ENCODE peak calls at places on chromosomes 16 and 17, in five cellular contexts. One of them, this sample, is unnamed.

GRCh38 chr17:50203589-50204345 is 2.3 kb upstream of the COL1A1 start:
- DNase-seq in iris pigment epithelial cell: peak
- DNase-seq in RWPE1: no peak
- DNase-seq in substantia nigra: no peak
- DNase-seq in GDM1: no peak
- DNase-seq in this sample: peak

GRCh38 chr16:11085025-11085485 is 140.7 kb downstream of the CLEC16A start:
- DNase-seq in iris pigment epithelial cell: no peak
- DNase-seq in RWPE1: no peak
- DNase-seq in substantia nigra: no peak
- DNase-seq in GDM1: no peak
- DNase-seq in this sample: peak

GRCh38 chr16:28623172-28623711 is 13.4 kb upstream of the SULT1A1 start:
- DNase-seq in iris pigment epithelial cell: no peak
- DNase-seq in RWPE1: peak
- DNase-seq in substantia nigra: no peak
- DNase-seq in GDM1: no peak
- DNase-seq in this sample: no peak

GRCh38 chr16:17273142-17273561 is 197.6 kb downstream of the XYLT1 start:
- DNase-seq in iris pigment epithelial cell: peak
- DNase-seq in RWPE1: peak
- DNase-seq in substantia nigra: no peak
- DNase-seq in GDM1: no peak
- DNase-seq in this sample: peak

GRCh38 chr16:23847938-23848337 is 12.2 kb downstream of the PRKCB start:
- DNase-seq in iris pigment epithelial cell: no peak
- DNase-seq in RWPE1: no peak
- DNase-seq in substantia nigra: no peak
- DNase-seq in GDM1: no peak
- DNase-seq in this sample: no peak

GRCh38 chr16:11743308-11744074 is 834 bp upstream of the TXNDC11 start:
- DNase-seq in iris pigment epithelial cell: peak
- DNase-seq in RWPE1: no peak
- DNase-seq in substantia nigra: peak
- DNase-seq in GDM1: no peak
- DNase-seq in this sample: peak

GRCh38 chr17:79761894-79762570 is 15.9 kb upstream of the CBX2 start:
- DNase-seq in iris pigment epithelial cell: no peak
- DNase-seq in RWPE1: no peak
- DNase-seq in substantia nigra: no peak
- DNase-seq in GDM1: no peak
- DNase-seq in this sample: no peak

GRCh38 chr16:51577621-51578303 is 426.7 kb upstream of the SALL1 start:
- DNase-seq in iris pigment epithelial cell: peak
- DNase-seq in RWPE1: peak
- DNase-seq in substantia nigra: no peak
- DNase-seq in GDM1: no peak
- DNase-seq in this sample: peak

GRCh38 chr16:17265177-17265576 is 205.6 kb downstream of the XYLT1 start:
- DNase-seq in iris pigment epithelial cell: no peak
- DNase-seq in RWPE1: no peak
- DNase-seq in substantia nigra: no peak
- DNase-seq in GDM1: no peak
- DNase-seq in this sample: no peak

GRCh38 chr17:36703860-36704266 is 102.5 kb downstream of the MRM1 start:
- DNase-seq in iris pigment epithelial cell: peak
- DNase-seq in RWPE1: peak
- DNase-seq in substantia nigra: no peak
- DNase-seq in GDM1: no peak
- DNase-seq in this sample: peak

GRCh38 chr16:74936902-74937560 is 47.9 kb downstream of the WDR59 start:
- DNase-seq in iris pigment epithelial cell: peak
- DNase-seq in RWPE1: no peak
- DNase-seq in substantia nigra: no peak
- DNase-seq in GDM1: no peak
- DNase-seq in this sample: peak